ENCODE peak calls at places on chromosomes 12 and 14, in seven cellular contexts. F is AG09319, W is GM13976, Y is mucosa of descending colon, I is astrocyte of the spinal cord, J is fibroblast of pulmonary artery, V is H9. G is an unnamed sample.

GRCh38 chr14:71165121-71165574 is 257.9 kb downstream of the PCNX1 start:
- DNase-seq in F (no peak), J (peak; percentile 37), I (no peak), V (no peak), Y (peak; percentile 84), W (no peak), G (no peak)

GRCh38 chr12:54830199-54830598 is 24.1 kb upstream of the MUCL1 start:
- DNase-seq in Y (no peak), F (no peak), V (no peak), I (no peak), W (no peak), J (no peak), G (no peak)

GRCh38 chr12:6703631-6704030 is 3.0 kb upstream of the PIANP start:
- DNase-seq in F (no peak), W (no peak), Y (no peak), J (no peak), V (peak; percentile 83), I (no peak), G (no peak)

GRCh38 chr12:121279507-121279915 is 17.0 kb downstream of the CAMKK2 start:
- DNase-seq in J (peak; percentile 57), I (no peak), Y (no peak), F (no peak), W (no peak), V (no peak), G (no peak)

GRCh38 chr12:108638141-108638823 is 4.6 kb upstream of the SELPLG start:
- DNase-seq in F (no peak), Y (no peak), J (no peak), V (peak; percentile 78), W (no peak), I (no peak), G (no peak)

GRCh38 chr12:48764521-48764920 is 24.4 kb downstream of the ADCY6 start:
- DNase-seq in F (no peak), V (no peak), W (peak; percentile 32), Y (peak; percentile 57), J (no peak), I (no peak), G (no peak)

GRCh38 chr14:99401196-99401595 is 79.5 kb downstream of the SETD3 start:
- DNase-seq in J (no peak), I (no peak), W (no peak), F (no peak), Y (no peak), V (no peak), G (no peak)

GRCh38 chr14:89588840-89589296 is 171.8 kb upstream of the FOXN3 start:
- DNase-seq in W (no peak), I (no peak), V (no peak), J (no peak), Y (no peak), F (no peak), G (no peak)

GRCh38 chr14:52296378-52296777 is 17.7 kb upstream of the PTGER2 start:
- DNase-seq in W (no peak), V (no peak), Y (no peak), I (no peak), J (no peak), F (no peak), G (no peak)

GRCh38 chr14:70780396-70781075 is 28.8 kb downstream of the MAP3K9 start:
- DNase-seq in V (no peak), W (peak; percentile 54), F (no peak), J (no peak), I (no peak), Y (peak; percentile 38), G (no peak)

GRCh38 chr14:31990959-31991541 is 86.1 kb upstream of the ARHGAP5 start:
- DNase-seq in W (no peak), F (no peak), I (peak; percentile 48), V (no peak), J (peak; percentile 47), Y (no peak), G (no peak)

GRCh38 chr12:9947674-9948073 is 15.5 kb upstream of the CLEC2A start:
- DNase-seq in V (no peak), Y (no peak), J (no peak), W (no peak), I (no peak), F (no peak), G (no peak)

GRCh38 chr12:48788522-48788851 is 402 bp downstream of the ADCY6 start:
- DNase-seq in W (no peak), Y (peak; percentile 67), I (no peak), F (no peak), J (no peak), V (no peak), G (no peak)

GRCh38 chr12:62701492-62701891 is 233.5 kb downstream of the PPM1H start:
- DNase-seq in F (no peak), I (no peak), J (no peak), W (no peak), Y (no peak), V (no peak), G (no peak)

GRCh38 chr12:124377981-124378509 is 83.2 kb downstream of the RFLNA start:
- DNase-seq in W (no peak), J (no peak), V (no peak), Y (no peak), F (no peak), I (no peak), G (no peak)

GRCh38 chr12:95637471-95638155 is 86.3 kb upstream of the USP44 start:
- DNase-seq in Y (no peak), V (no peak), F (no peak), J (peak; percentile 88), I (peak; percentile 81), W (no peak), G (no peak)

GRCh38 chr14:86052868-86053267 is 522.9 kb downstream of the FLRT2 start:
- DNase-seq in F (no peak), W (no peak), V (no peak), Y (no peak), I (no peak), J (no peak), G (no peak)

GRCh38 chr12:115444336-115444735 is 760.4 kb upstream of the TBX3 start:
- DNase-seq in J (no peak), V (no peak), F (no peak), I (no peak), W (no peak), Y (no peak), G (no peak)

GRCh38 chr12:70609739-70610491 is 27.3 kb downstream of the PTPRB start:
- DNase-seq in I (no peak), F (no peak), Y (peak; percentile 82), V (peak; percentile 67), J (peak; percentile 38), W (peak; percentile 29), G (no peak)

GRCh38 chr12:68100241-68100640 is 59.3 kb downstream of the IFNG start:
- DNase-seq in I (no peak), J (no peak), F (no peak), W (no peak), Y (no peak), V (no peak), G (no peak)

GRCh38 chr12:75892779-75893408 is 138.7 kb downstream of the PHLDA1 start:
- DNase-seq in V (no peak), I (no peak), W (no peak), F (peak; percentile 18), J (peak; percentile 62), Y (no peak), G (peak; percentile 23)

GRCh38 chr14:84254205-84254788 is 1275.6 kb upstream of the FLRT2 start:
- DNase-seq in J (peak; percentile 73), F (no peak), W (no peak), I (no peak), V (peak; percentile 33), Y (no peak), G (no peak)

GRCh38 chr14:50312734-50313054 is 570 bp downstream of the DMAC2L start:
- DNase-seq in F (no peak), W (no peak), I (no peak), V (no peak), J (no peak), Y (no peak), G (no peak)

GRCh38 chr14:99821519-99822165 is 28.4 kb downstream of the EML1 start:
- DNase-seq in F (no peak), W (no peak), J (peak; percentile 55), V (peak; percentile 18), I (peak; percentile 84), Y (no peak), G (peak; percentile 50)

GRCh38 chr12:2163172-2163927 is 110.6 kb downstream of the CACNA1C start:
- DNase-seq in V (no peak), Y (peak; percentile 86), I (peak; percentile 95), J (peak; percentile 96), F (peak; percentile 88), W (no peak), G (no peak)

GRCh38 chr12:33427071-33427470 is 12.5 kb downstream of the SYT10 start:
- DNase-seq in I (no peak), Y (no peak), V (peak; percentile 52), W (no peak), J (no peak), F (no peak), G (no peak)
- TF ChIP-seq CTCF in I (no peak), Y (no peak), V (peak; percentile 77), W (no peak), J (no peak), F (no peak), G (no peak)

GRCh38 chr12:126512916-126513913 is 1448.0 kb downstream of the AACS start:
- DNase-seq in F (no peak), V (no peak), I (no peak), Y (no peak), J (no peak), W (no peak), G (no peak)

GRCh38 chr12:126506426-126507182 is 1441.4 kb downstream of the AACS start:
- DNase-seq in Y (no peak), I (peak; percentile 11), W (no peak), F (no peak), J (peak; percentile 53), V (no peak), G (no peak)

GRCh38 chr12:126510630-126511029 is 1445.4 kb downstream of the AACS start:
- DNase-seq in W (no peak), I (no peak), Y (no peak), F (no peak), J (no peak), V (no peak), G (no peak)

GRCh38 chr12:126507231-126507630 is 1442.0 kb downstream of the AACS start:
- DNase-seq in Y (no peak), F (no peak), W (no peak), V (no peak), I (no peak), J (no peak), G (no peak)

GRCh38 chr12:126509587-126509986 is 1444.4 kb downstream of the AACS start:
- DNase-seq in W (no peak), I (no peak), V (no peak), J (no peak), Y (no peak), F (no peak), G (no peak)
- TF ChIP-seq CTCF in W (no peak), I (no peak), V (no peak), J (no peak), Y (no peak), F (no peak), G (no peak)

GRCh38 chr12:84826925-84827324 is 85.7 kb downstream of the SLC6A15 start:
- DNase-seq in J (no peak), F (no peak), W (no peak), I (no peak), Y (no peak), V (no peak), G (no peak)
- TF ChIP-seq CTCF in J (no peak), F (no peak), W (no peak), I (no peak), Y (no peak), V (no peak), G (no peak)

DNA sequence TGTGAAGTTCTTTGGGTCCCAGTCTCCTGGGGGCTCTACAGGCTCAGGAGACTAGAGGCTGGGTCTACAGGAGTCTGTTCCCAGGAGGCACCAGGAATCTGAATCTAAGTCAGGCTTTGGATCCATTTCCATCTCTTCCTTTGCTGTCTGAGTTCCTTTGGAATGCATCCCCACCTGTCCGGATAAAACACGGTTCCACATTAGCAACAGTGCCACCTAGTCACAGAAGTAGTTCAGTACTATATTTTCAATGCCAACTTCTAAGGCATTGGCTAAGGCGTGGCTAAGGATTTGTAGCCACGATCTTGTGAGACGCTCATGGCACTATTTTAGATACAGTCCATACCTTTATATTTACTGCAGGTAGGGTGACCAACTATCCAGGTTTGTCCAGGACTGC is 15.1 kb downstream of the ZC2HC1C start:
- DNase-seq in F (no peak), I (no peak), J (peak; percentile 4), W (no peak), Y (no peak), V (no peak), G (no peak)
- TF ChIP-seq CTCF in F (peak; percentile 14), I (peak; percentile 14), J (no peak), W (no peak), Y (no peak), V (no peak), G (peak; percentile 31)

G was measured in kidney epithelial cell.